ENCODE peak calls at places on chromosomes 16 and 17, in eight cellular contexts. R, L, K, J, E, Q, I and O are unnamed samples.
A peak's percentile ranks its signal among the peaks of the same experiment; 100 is the strongest.

GRCh38 chr17:75561927-75562603 is 25.5 kb upstream of the MYO15B start:
- DNase-seq in I (no peak), E (no peak), L (no peak), J (no peak), R (no peak), K (no peak), Q (no peak), O (no peak)

GRCh38 chr17:46771601-46772012 is 46.9 kb downstream of the WNT3 start:
- DNase-seq in I (no peak), Q (no peak), K (no peak), L (peak; percentile 74), R (no peak), E (peak; percentile 35), J (no peak), O (no peak)

GRCh38 chr16:84117482-84117843 is 721 bp upstream of the MBTPS1 start:
- DNase-seq in Q (no peak), L (no peak), I (no peak), R (no peak), K (peak; percentile 58), E (no peak), J (peak; percentile 2), O (no peak)

GRCh38 chr17:76841776-76842405 is 26.3 kb upstream of the MGAT5B start:
- DNase-seq in R (no peak), L (no peak), K (peak; percentile 57), E (no peak), I (no peak), Q (no peak), J (no peak), O (no peak)

GRCh38 chr16:67149276-67150057 is 1.3 kb downstream of the B3GNT9 start:
- DNase-seq in I (no peak), K (no peak), L (peak; percentile 71), J (no peak), E (no peak), Q (peak; percentile 79), R (no peak), O (no peak)

GRCh38 chr17:81519284-81520020 is 6.9 kb upstream of the ACTG1 start:
- DNase-seq in J (peak; percentile 59), R (no peak), K (peak; percentile 70), Q (peak; percentile 94), I (peak; percentile 72), L (peak; percentile 89), E (peak; percentile 54), O (peak; percentile 89)

GRCh38 chr16:87061521-87061920 is 255.7 kb downstream of the C16orf95 start:
- DNase-seq in Q (no peak), I (no peak), J (no peak), R (no peak), E (no peak), L (no peak), K (no peak), O (no peak)

GRCh38 chr16:71426069-71426879 is 15.6 kb downstream of the TLE7 start:
- DNase-seq in L (peak; percentile 10), K (peak; percentile 88), E (no peak), R (no peak), Q (no peak), I (no peak), J (no peak), O (peak; percentile 81)

GRCh38 chr17:16491131-16491702 is 776 bp downstream of the LRRC75A start:
- DNase-seq in K (peak; percentile 50), E (no peak), L (no peak), R (no peak), I (no peak), J (no peak), Q (no peak), O (peak; percentile 32)

GRCh38 chr16:4505356-4506153 is 29.4 kb downstream of the HMOX2 start:
- DNase-seq in J (peak; percentile 67), E (no peak), R (no peak), K (no peak), L (peak; percentile 61), I (peak; percentile 72), Q (no peak), O (no peak)

GRCh38 chr16:66364117-66364958 is 2.2 kb upstream of the CDH5 start:
- DNase-seq in R (peak; percentile 55), Q (peak; percentile 87), L (no peak), E (peak; percentile 82), K (peak; percentile 57), I (no peak), J (no peak), O (peak; percentile 32)

GRCh38 chr17:62668091-62668804 is 40.8 kb downstream of the MRC2 start:
- DNase-seq in L (peak; percentile 27), J (no peak), K (no peak), R (no peak), I (no peak), E (no peak), Q (no peak), O (no peak)

GRCh38 chr17:79789943-79790804 is 6.7 kb downstream of the CBX8 start:
- DNase-seq in L (peak; percentile 87), J (no peak), Q (peak; percentile 77), E (peak; percentile 45), R (no peak), K (peak; percentile 84), I (no peak), O (peak; percentile 54)

GRCh38 chr16:85564277-85565051 is 48.7 kb upstream of the GSE1 start:
- DNase-seq in K (no peak), L (no peak), E (no peak), I (peak; percentile 50), Q (peak; percentile 75), J (no peak), R (no peak), O (no peak)

GRCh38 chr17:16442141-16442540 is 26.8 kb downstream of the TRPV2 start:
- DNase-seq in Q (no peak), R (no peak), I (no peak), L (no peak), J (no peak), K (peak; percentile 23), E (no peak), O (no peak)

GRCh38 chr16:6428861-6429260 is 903.8 kb upstream of the RBFOX1 start:
- DNase-seq in J (no peak), Q (no peak), I (no peak), R (no peak), K (no peak), L (no peak), E (no peak), O (no peak)
- H3K27ac ChIP-seq in J (no peak overlapping the region), Q (no peak overlapping the region), I (no peak overlapping the region), R (no peak overlapping the region), K (no peak overlapping the region), L (no peak overlapping the region), E (no peak overlapping the region), O (no peak overlapping the region)

GRCh38 chr16:52318259-52319008 is 228.5 kb downstream of the TOX3 start:
- DNase-seq in L (no peak), E (no peak), I (no peak), R (no peak), Q (no peak), J (no peak), K (peak; percentile 34), O (no peak)
- H3K27ac ChIP-seq in L (no peak overlapping the region), E (no peak overlapping the region), I (no peak overlapping the region), R (no peak overlapping the region), Q (no peak overlapping the region), J (no peak overlapping the region), K (no peak overlapping the region), O (no peak overlapping the region)

DNA sequence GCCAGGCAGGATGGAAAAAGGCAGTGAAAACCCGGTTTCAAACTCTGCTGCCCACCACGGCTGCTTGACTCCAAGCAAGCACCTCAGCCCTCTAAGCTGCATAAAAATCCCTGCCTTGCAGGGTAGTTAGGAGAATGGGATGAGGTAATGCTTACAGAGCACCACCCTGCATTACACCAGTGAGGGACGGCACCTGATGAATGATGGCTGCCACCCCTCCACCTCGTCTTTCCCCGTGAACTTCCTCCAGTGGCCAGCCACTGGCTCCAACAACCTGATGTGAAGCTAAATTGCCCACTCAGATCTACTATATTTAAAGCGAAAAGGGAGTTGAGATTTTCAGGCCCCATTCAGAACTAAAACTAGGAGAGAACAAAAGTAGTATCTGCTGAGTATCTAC is 21.4 kb downstream of the MIEF2 start:
- DNase-seq in I (no peak), K (no peak), Q (no peak), R (no peak), L (peak; percentile 0), E (no peak), J (no peak), O (no peak)
- H3K27ac ChIP-seq in I (no peak overlapping the region), K (no peak overlapping the region), Q (no peak overlapping the region), R (no peak overlapping the region), L (no peak overlapping the region), E (no peak overlapping the region), J (no peak overlapping the region), O (no peak overlapping the region)

GRCh38 chr17:49832840-49833599 is 14.8 kb downstream of the TAC4 start:
- DNase-seq in Q (no peak), K (no peak), J (no peak), I (no peak), L (no peak), R (no peak), E (no peak), O (no peak)

GRCh38 chr17:49830605-49831004 is 17.3 kb downstream of the TAC4 start:
- DNase-seq in R (no peak), J (no peak), E (no peak), K (no peak), L (no peak), I (no peak), Q (no peak), O (no peak)

GRCh38 chr17:49834118-49834743 is 13.6 kb downstream of the TAC4 start:
- DNase-seq in Q (no peak), L (no peak), E (no peak), I (no peak), R (no peak), K (no peak), J (no peak), O (no peak)

GRCh38 chr17:49836111-49837030 is 11.5 kb downstream of the TAC4 start:
- DNase-seq in J (no peak), K (no peak), R (no peak), L (no peak), I (peak; percentile 57), Q (no peak), E (no peak), O (no peak)

DNA sequence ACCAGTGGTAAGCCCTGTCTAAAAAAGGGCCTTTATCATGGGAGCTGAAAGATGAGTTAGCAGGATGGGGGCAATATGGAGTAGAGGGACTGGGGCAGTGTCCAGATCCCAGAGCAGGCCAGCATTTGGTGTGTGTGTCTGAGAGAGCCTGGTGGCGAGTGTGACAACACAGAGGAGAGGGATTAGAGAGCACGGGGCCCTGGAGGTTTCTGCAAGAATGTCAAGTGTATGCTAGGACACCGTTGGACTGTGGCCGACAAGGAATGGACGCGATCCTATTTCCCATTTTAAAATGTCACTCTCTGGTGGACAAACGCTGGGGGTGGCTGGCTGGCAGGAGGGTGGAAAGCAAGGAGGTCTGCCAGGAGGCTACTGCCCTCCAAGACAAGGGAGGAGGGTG is 12.4 kb downstream of the TAC4 start:
- DNase-seq in R (no peak), E (no peak), L (no peak), I (no peak), K (no peak), J (no peak), Q (no peak), O (peak; percentile 71)
- H3K27ac ChIP-seq in R (peak overlapping the region; percentile 41), E (peak overlapping the region; percentile 20), L (peak overlapping the region; percentile 7), I (peak overlapping the region; percentile 60), K (no peak overlapping the region), J (no peak overlapping the region), Q (peak overlapping the region; percentile 84), O (no peak overlapping the region)